ENCODE peak calls at places on chromosomes 4 and X, in eight cellular contexts. Y is esophagus muscularis mucosa, C is body of pancreas, W is uterus, L is Peyer's patch, E is transverse colon, D is IMR-90, G is suprapubic skin. A is an unnamed sample.

GRCh38 chr4:150357829-150358228 is 224.1 kb upstream of the MAB21L2 start:
- DNase-seq in W (no peak), C (no peak), E (no peak), L (no peak), D (no peak), G (no peak), Y (no peak), A (no peak)

GRCh38 chr4:75702919-75703411 is 21.4 kb upstream of the USO1 start:
- DNase-seq in L (no peak), G (no peak), C (no peak), Y (no peak), D (no peak), W (no peak), E (peak), A (peak)

GRCh38 chr4:80322716-80323115 is 12.8 kb upstream of the CFAP299 start:
- DNase-seq in G (no peak), E (no peak), W (no peak), D (peak), Y (no peak), C (no peak), L (no peak), A (no peak)

GRCh38 chr4:140609548-140610425 is 41.0 kb upstream of the UCP1 start:
- DNase-seq in E (no peak), Y (no peak), L (no peak), W (no peak), C (peak), D (peak), G (no peak), A (no peak)

GRCh38 chr4:76696109-76696508 is 201.8 kb downstream of the SOWAHB start:
- DNase-seq in C (no peak), E (no peak), D (peak), L (no peak), W (no peak), G (no peak), Y (no peak), A (no peak)

GRCh38 chr4:151408380-151408629 is 671 bp upstream of the FHIP1A start:
- DNase-seq in G (no peak), L (no peak), W (no peak), Y (no peak), C (no peak), E (no peak), D (no peak), A (no peak)

GRCh38 chrX:1581132-1581531 is 10.3 kb upstream of the AKAP17A start:
- DNase-seq in L (no peak), D (no peak), Y (peak), W (no peak), E (peak), C (peak), G (no peak), A (peak)

GRCh38 chr4:138330531-138330930 is 88.4 kb upstream of the SLC7A11 start:
- DNase-seq in Y (no peak), E (no peak), L (no peak), D (peak), C (no peak), G (no peak), W (no peak), A (no peak)

GRCh38 chrX:40719218-40719617 is 16.1 kb downstream of the MED14 start:
- DNase-seq in W (no peak), L (no peak), Y (no peak), C (no peak), E (no peak), D (peak), G (no peak), A (no peak)

GRCh38 chrX:16892504-16893362 is 22.6 kb upstream of the RBBP7 start:
- DNase-seq in C (peak), G (no peak), W (peak), E (peak), Y (no peak), D (peak), L (no peak), A (peak)

GRCh38 chrX:41377624-41378023 is 43.7 kb downstream of the DDX3X start:
- DNase-seq in L (no peak), D (no peak), Y (no peak), E (no peak), W (no peak), G (no peak), C (no peak), A (no peak)

GRCh38 chrX:12007881-12008280 is 130.4 kb upstream of the FRMPD4 start:
- DNase-seq in D (peak), W (no peak), E (no peak), C (no peak), Y (no peak), G (no peak), L (no peak), A (no peak)

GRCh38 chr4:107736924-107737448 is 17.0 kb upstream of the PAPSS1 start:
- DNase-seq in Y (no peak), L (no peak), W (peak), E (peak), C (peak), G (no peak), D (peak), A (no peak)

GRCh38 chr4:31325300-31325699 is 605.1 kb downstream of the PCDH7 start:
- DNase-seq in G (no peak), Y (no peak), C (no peak), L (no peak), W (no peak), D (no peak), E (no peak), A (no peak)

GRCh38 chrX:150036181-150036580 is 97.9 kb upstream of the EOLA2 start:
- DNase-seq in Y (no peak), G (no peak), E (peak), W (no peak), D (peak), L (no peak), C (peak), A (no peak)

GRCh38 chr4:8727546-8728510 is 135.3 kb downstream of the CPZ start:
- DNase-seq in C (no peak), Y (peak), G (peak), D (no peak), W (no peak), L (peak), E (no peak), A (peak)

GRCh38 chrX:68684919-68685304 is 37.4 kb downstream of the STARD8 start:
- DNase-seq in W (no peak), G (no peak), Y (no peak), D (no peak), C (no peak), E (no peak), L (no peak), A (no peak)

GRCh38 chrX:68686684-68687045 is 39.2 kb downstream of the STARD8 start:
- DNase-seq in L (no peak), G (no peak), D (no peak), Y (peak), C (no peak), E (no peak), W (peak), A (no peak)

GRCh38 chrX:68684291-68684918 is 36.9 kb downstream of the STARD8 start:
- DNase-seq in E (peak), D (no peak), W (no peak), G (no peak), Y (no peak), C (no peak), L (no peak), A (peak)

GRCh38 chrX:68683580-68683979 is 36.1 kb downstream of the STARD8 start:
- DNase-seq in D (no peak), C (no peak), E (no peak), Y (no peak), G (no peak), W (no peak), L (no peak), A (no peak)

DNA sequence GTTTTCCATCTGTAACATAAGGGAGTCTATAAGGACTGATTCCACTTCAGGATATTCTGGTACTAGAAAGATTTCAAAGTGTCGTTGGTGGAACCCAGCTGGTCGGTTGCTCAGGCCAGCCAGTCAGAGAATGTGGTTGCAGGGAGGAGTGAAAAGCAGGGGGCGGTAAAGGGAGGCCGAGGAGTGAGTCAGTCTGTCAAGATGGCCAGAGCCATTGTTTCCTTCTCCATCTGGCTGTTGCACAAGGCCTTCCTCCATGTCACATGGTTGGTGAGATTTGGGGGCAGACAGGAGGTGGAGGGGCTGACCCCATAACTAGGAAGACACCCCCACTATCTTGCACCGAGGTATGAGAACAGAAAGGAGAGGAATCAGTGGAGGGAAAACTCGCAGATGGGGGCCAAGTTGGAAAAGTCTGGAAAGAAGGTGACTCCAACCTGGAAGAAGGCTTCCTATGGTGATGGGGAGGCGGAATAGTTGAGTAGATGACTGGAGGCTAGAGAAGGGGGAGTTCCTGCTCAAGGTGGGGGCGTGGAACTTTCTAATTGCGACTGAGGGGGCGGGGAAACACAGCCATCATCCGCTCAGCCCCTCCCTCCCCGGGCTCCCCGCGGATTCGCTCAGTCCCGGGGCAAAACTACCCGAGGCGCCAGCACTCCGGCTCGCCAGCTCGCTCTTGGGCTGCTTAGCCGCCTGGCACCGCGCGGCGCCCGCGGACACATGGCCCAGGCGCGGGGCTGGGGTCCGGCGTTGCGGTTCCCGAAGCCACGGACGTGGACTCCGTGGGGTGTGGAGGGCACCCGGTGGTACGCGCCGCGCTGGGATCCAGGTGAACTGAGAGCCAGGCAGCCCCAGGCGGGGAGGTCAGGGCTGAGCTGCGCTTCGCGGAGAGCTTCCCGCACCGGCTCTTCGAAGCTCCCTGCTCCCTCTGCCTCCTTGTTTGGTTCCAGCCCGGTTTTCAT is 38.5 kb downstream of the STARD8 start:
- DNase-seq in E (peak), D (peak), L (no peak), C (peak), Y (no peak), W (peak), G (no peak), A (no peak)
- TF ChIP-seq CTCF in E (no peak), D (no peak), L (no peak), C (no peak), Y (no peak), W (no peak), G (no peak), A (no peak)

GRCh38 chrX:153944800-153945150 is 332 bp upstream of the RENBP start:
- DNase-seq in D (no peak), E (no peak), G (no peak), C (no peak), W (no peak), Y (no peak), L (no peak), A (no peak)
- H3K4me3 ChIP-seq in D (no peak), E (peak), G (peak), C (no peak), W (no peak), Y (peak), L (peak), A (no peak)

DNA sequence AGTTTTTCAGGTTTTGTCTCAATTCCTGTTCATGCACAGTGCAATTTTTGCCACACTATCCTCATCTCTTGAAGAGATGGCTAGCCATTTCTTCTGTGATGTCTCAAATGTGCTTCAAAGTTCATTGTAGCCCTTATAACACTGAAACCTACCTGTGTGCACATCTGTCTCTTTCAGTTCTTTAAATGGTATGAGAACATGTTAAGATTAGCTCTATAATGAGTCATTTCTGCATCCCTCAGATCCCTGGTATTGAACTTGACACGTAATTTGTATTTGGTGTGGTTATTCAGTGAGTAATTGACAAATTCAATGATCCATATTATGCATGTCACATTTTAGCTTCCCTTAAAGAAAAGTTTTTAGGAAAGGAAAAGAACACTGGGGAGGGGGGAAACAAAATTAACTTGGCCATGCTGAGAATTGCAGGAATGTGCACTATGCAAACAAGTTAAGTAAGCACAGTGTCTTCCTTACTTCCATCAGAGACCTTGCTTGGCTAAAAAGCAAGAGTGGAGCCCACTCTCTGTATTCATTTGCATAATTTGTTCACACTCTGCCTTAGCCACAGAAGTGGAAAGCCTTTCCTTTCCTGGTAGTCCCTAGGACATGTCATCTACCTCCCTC is 659.8 kb upstream of the MAGEB2 start:
- DNase-seq in D (no peak), C (no peak), E (no peak), Y (no peak), W (no peak), L (no peak), G (no peak), A (no peak)
- TF ChIP-seq POLR2A in D (no peak), C (no peak), E (no peak), Y (no peak), W (no peak), L (no peak), G (no peak), A (no peak)

GRCh38 chr4:4641661-4642180 is 99.9 kb upstream of the STX18 start:
- DNase-seq in D (no peak), Y (no peak), L (no peak), E (no peak), W (no peak), C (no peak), G (no peak), A (no peak)
- TF ChIP-seq CTCF in D (no peak), Y (no peak), L (no peak), E (no peak), W (no peak), C (no peak), G (no peak), A (no peak)

DNA sequence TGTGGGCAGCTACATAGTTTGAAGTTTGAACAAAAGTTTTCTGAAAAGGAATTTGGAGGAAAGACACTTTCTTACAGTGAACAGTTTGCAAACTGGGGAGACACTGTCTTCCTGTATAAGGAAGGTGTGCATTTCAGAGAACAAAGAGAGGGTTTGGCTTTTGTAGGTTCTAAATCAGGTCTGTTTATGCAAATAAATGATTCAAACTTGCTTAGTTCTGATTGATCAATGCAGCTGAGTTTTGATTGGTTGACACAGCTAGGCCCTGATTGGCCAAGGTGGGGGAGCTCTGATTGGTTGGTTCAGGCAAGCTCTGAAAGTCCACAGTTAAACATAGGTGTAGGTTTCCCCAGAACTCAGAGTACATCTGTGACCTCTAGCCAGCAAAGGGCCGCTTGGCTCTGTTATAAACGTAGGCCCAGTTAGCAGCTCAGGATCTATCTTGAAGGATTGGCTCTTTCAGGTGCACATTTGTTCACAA is 63.0 kb upstream of the ENPP6 start:
- DNase-seq in L (no peak), C (no peak), G (no peak), Y (peak), W (no peak), E (peak), D (no peak), A (no peak)
- H3K4me3 ChIP-seq in L (no peak), C (no peak), G (no peak), Y (no peak), W (no peak), E (no peak), D (no peak), A (no peak)

GRCh38 chr4:52836120-52836519 is 26.0 kb upstream of the RASL11B start:
- DNase-seq in Y (no peak), L (no peak), C (no peak), W (no peak), G (no peak), E (no peak), D (no peak), A (no peak)

GRCh38 chr4:52840531-52841350 is 21.4 kb upstream of the RASL11B start:
- DNase-seq in G (no peak), C (no peak), D (no peak), W (no peak), Y (no peak), E (no peak), L (no peak), A (no peak)

GRCh38 chr4:52838729-52839722 is 23.1 kb upstream of the RASL11B start:
- DNase-seq in L (no peak), G (no peak), Y (no peak), W (no peak), D (no peak), C (no peak), E (no peak), A (no peak)

GRCh38 chr4:52836653-52837052 is 25.5 kb upstream of the RASL11B start:
- DNase-seq in L (no peak), C (no peak), G (no peak), Y (no peak), D (no peak), W (no peak), E (no peak), A (no peak)

DNA sequence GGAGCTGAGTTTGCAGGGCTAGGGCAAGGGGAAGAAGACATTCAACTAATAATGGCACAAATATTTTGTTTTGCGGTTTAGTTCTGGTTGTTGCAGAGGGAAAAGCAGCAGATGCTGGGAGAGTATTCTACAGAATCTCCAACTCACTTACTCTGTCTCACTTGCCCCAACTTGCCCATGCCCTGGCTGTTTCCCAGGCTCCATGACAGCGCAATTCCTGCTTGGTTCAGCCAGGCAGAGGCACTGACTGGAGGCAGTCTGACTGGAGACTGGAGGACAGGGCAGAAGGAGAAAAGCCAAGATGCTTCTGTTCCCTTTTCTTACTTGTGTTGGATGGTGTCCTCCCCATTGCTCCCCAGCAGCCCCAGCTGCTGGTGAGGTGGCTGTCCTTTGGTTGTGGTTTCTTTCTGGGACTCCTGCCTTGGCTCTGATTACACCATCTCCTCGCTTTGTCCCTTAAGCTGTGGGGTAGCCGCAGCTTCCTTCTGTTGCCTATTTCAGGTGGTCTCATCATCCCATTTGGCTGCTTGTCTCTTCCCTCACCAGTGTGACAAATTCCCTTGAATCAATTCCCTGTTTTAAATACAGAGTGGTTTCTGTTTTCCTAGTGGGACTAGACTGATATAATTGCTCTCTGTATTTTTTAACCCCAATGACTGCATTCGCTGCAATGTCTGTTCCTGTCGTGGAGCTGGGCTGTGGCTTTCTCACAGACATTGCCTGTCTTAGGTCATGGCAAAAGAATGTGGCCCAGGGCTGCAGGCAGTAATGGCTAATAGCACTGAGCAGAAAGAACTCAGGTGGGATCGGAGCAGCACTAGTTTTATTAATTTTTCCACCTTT is 24.2 kb upstream of the RASL11B start:
- DNase-seq in D (peak), Y (no peak), E (no peak), C (peak), W (no peak), G (no peak), L (no peak), A (no peak)
- TF ChIP-seq POLR2A in D (no peak), Y (no peak), E (no peak), C (no peak), W (no peak), G (no peak), L (no peak), A (no peak)

GRCh38 chrX:114165537-114165936 is 418.3 kb upstream of the HTR2C start:
- DNase-seq in C (no peak), E (no peak), Y (no peak), L (no peak), G (no peak), W (no peak), D (no peak), A (no peak)

GRCh38 chrX:114166601-114167000 is 417.3 kb upstream of the HTR2C start:
- DNase-seq in L (no peak), G (no peak), Y (no peak), W (no peak), D (no peak), C (no peak), E (no peak), A (no peak)

DNA sequence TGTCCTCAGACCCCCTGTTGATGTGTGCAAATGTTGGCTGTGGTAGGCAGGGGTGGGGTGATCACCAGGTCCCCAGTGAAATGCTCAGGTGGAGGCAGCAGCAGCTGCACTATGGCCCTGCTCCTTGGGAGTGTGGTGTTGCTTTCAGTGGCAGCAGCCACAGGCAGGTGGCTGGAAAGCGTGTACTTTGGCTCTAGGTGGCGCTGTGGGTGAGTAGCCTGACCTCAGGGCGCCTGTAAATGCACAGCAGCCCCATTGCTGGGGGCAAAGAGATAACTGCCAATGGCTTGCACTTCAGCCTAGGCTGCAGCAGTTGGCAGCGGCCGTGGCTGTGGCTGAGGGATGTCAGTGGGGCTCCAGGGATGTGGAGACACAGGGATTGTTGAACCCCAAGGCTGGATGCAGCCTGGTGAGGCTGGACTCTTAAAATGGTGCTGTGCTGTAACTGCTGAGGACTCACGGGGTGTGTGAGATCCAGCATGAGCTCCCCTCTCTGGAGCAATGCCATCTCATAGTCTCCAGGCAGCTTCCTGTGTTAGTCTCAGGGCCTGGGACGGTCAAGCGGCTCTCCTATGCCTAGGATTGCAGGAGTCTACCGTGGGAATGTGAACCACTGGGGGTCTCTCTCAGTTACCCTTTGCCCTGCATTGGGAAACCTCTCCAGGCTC is 421.7 kb upstream of the HTR2C start:
- DNase-seq in W (no peak), L (no peak), G (no peak), C (peak), Y (no peak), D (no peak), E (no peak), A (no peak)
- TF ChIP-seq CTCF in W (no peak), L (no peak), G (no peak), C (no peak), Y (no peak), D (no peak), E (no peak), A (no peak)